ENCODE peak calls at places on chromosomes 3 and 15, in six cellular contexts. I, K, M, A, O and S are unnamed samples.

GRCh38 chr3:190192807-190193206 is 72.1 kb upstream of the P3H2 start:
- DNase-seq in M (no peak), O (no peak), I (peak), K (no peak), A (no peak), S (no peak)

GRCh38 chr15:80878242-80878866 is 99.2 kb downstream of the CEMIP start:
- DNase-seq in O (no peak), A (no peak), K (peak), M (no peak), I (no peak), S (no peak)

GRCh38 chr3:129527262-129527661 is 1.2 kb upstream of the RHO start:
- DNase-seq in I (no peak), M (no peak), A (no peak), O (no peak), K (no peak), S (no peak)

GRCh38 chr3:14522129-14522691 is 17.9 kb downstream of the GRIP2 start:
- DNase-seq in O (no peak), M (no peak), A (no peak), I (no peak), K (no peak), S (peak)

GRCh38 chr3:14231145-14231990 is 52.8 kb downstream of the LSM3 start:
- DNase-seq in O (no peak), I (no peak), M (no peak), K (peak), A (no peak), S (no peak)

GRCh38 chr15:65829150-65829764 is 37.2 kb upstream of the DENND4A start:
- DNase-seq in M (peak), O (peak), I (peak), K (peak), A (peak), S (no peak)

GRCh38 chr3:195032106-195032759 is 238.7 kb downstream of the XXYLT1 start:
- DNase-seq in K (no peak), M (no peak), O (no peak), I (no peak), A (no peak), S (no peak)

GRCh38 chr3:133445111-133445510 is 45.3 kb downstream of the BFSP2 start:
- DNase-seq in A (no peak), M (no peak), O (no peak), I (no peak), K (no peak), S (no peak)

GRCh38 chr3:179156170-179156569 is 8.0 kb downstream of the PIK3CA start:
- DNase-seq in A (no peak), K (no peak), I (no peak), O (no peak), M (no peak), S (peak)

GRCh38 chr3:71859128-71859519 is 74.2 kb upstream of the PROK2 start:
- DNase-seq in M (no peak), O (peak), K (peak), A (peak), I (peak), S (peak)